ENCODE peak calls at places on chromosomes 1 and 21, in five cellular contexts. One of them, this sample, is unnamed.

GRCh38 chr1:33637846-33638440 is 165.5 kb downstream of the ZSCAN20 start:
- DNase-seq in NCI-H774: no peak
- DNase-seq in Caki2: no peak
- DNase-seq in EH: peak; percentile 28
- DNase-seq in NAMALWA: no peak
- DNase-seq in this sample: no peak

GRCh38 chr1:229430761-229431269 is 3.1 kb downstream of the ACTA1 start:
- DNase-seq in NCI-H774: no peak
- DNase-seq in EH: peak; percentile 65
- DNase-seq in Caki2: peak; percentile 17
- DNase-seq in NAMALWA: no peak
- DNase-seq in this sample: no peak

GRCh38 chr1:78061825-78062523 is 16.2 kb downstream of the GIPC2 start:
- DNase-seq in NAMALWA: no peak
- DNase-seq in NCI-H774: no peak
- DNase-seq in EH: peak; percentile 93
- DNase-seq in Caki2: no peak
- DNase-seq in this sample: no peak

GRCh38 chr1:108077991-108078390 is 113.0 kb upstream of the VAV3 start:
- DNase-seq in NCI-H774: no peak
- DNase-seq in EH: no peak
- DNase-seq in Caki2: no peak
- DNase-seq in NAMALWA: no peak
- DNase-seq in this sample: no peak

GRCh38 chr1:104780470-104781078 is 1030.9 kb downstream of the AMY1C start:
- DNase-seq in Caki2: no peak
- DNase-seq in NCI-H774: peak; percentile 24
- DNase-seq in EH: peak; percentile 21
- DNase-seq in NAMALWA: peak; percentile 71
- DNase-seq in this sample: peak; percentile 6

GRCh38 chr1:32215629-32216505 is 6.3 kb downstream of the TMEM234 start:
- DNase-seq in NCI-H774: peak; percentile 71
- DNase-seq in EH: peak; percentile 78
- DNase-seq in NAMALWA: peak; percentile 76
- DNase-seq in Caki2: peak; percentile 47
- DNase-seq in this sample: peak; percentile 52

GRCh38 chr1:209567788-209568187 is 15.7 kb upstream of the CAMK1G start:
- DNase-seq in NCI-H774: no peak
- DNase-seq in Caki2: peak; percentile 62
- DNase-seq in NAMALWA: no peak
- DNase-seq in EH: peak; percentile 77
- DNase-seq in this sample: peak; percentile 93

GRCh38 chr1:27430903-27431653 is 38.7 kb downstream of the GPR3 start:
- DNase-seq in EH: peak; percentile 31
- DNase-seq in NCI-H774: no peak
- DNase-seq in Caki2: no peak
- DNase-seq in NAMALWA: peak; percentile 69
- DNase-seq in this sample: peak; percentile 77

GRCh38 chr21:42539931-42540343 is 26.3 kb downstream of the SLC37A1 start:
- DNase-seq in NCI-H774: no peak
- DNase-seq in NAMALWA: no peak
- DNase-seq in Caki2: no peak
- DNase-seq in EH: no peak
- DNase-seq in this sample: no peak

GRCh38 chr1:8941906-8942305 is 3.8 kb upstream of the CA6 start:
- DNase-seq in NAMALWA: no peak
- DNase-seq in Caki2: peak; percentile 29
- DNase-seq in NCI-H774: no peak
- DNase-seq in EH: peak; percentile 68
- DNase-seq in this sample: peak; percentile 98

GRCh38 chr1:203085528-203086406 is at the start of gene MYOG:
- DNase-seq in NAMALWA: no peak
- DNase-seq in EH: no peak
- DNase-seq in Caki2: no peak
- DNase-seq in NCI-H774: no peak
- DNase-seq in this sample: no peak

GRCh38 chr1:154931940-154932487 is 4.5 kb downstream of the PMVK start:
- DNase-seq in Caki2: peak; percentile 76
- DNase-seq in NAMALWA: no peak
- DNase-seq in NCI-H774: no peak
- DNase-seq in EH: no peak
- DNase-seq in this sample: no peak

GRCh38 chr1:220748091-220748934 is at the start of gene MTARC2:
- DNase-seq in Caki2: peak; percentile 87
- DNase-seq in NCI-H774: peak; percentile 79
- DNase-seq in EH: peak; percentile 85
- DNase-seq in NAMALWA: no peak
- DNase-seq in this sample: no peak

GRCh38 chr1:219460561-219461511 is 152.1 kb downstream of the ZC3H11B start:
- DNase-seq in NCI-H774: no peak
- DNase-seq in EH: peak; percentile 83
- DNase-seq in NAMALWA: peak; percentile 31
- DNase-seq in Caki2: no peak
- DNase-seq in this sample: peak; percentile 84

GRCh38 chr1:169764919-169765318 is 29.8 kb downstream of the METTL18 start:
- DNase-seq in Caki2: no peak
- DNase-seq in NCI-H774: no peak
- DNase-seq in EH: no peak
- DNase-seq in NAMALWA: no peak
- DNase-seq in this sample: no peak

GRCh38 chr1:220878223-220879081 is 791 bp upstream of the HLX start:
- DNase-seq in NAMALWA: no peak
- DNase-seq in Caki2: no peak
- DNase-seq in EH: no peak
- DNase-seq in NCI-H774: no peak
- DNase-seq in this sample: no peak

GRCh38 chr1:30661311-30661710 is 62.1 kb downstream of the MATN1 start:
- DNase-seq in NCI-H774: no peak
- DNase-seq in NAMALWA: no peak
- DNase-seq in EH: no peak
- DNase-seq in Caki2: no peak
- DNase-seq in this sample: no peak

GRCh38 chr1:117541003-117541402 is 64.8 kb upstream of the TENT5C start:
- DNase-seq in NCI-H774: no peak
- DNase-seq in EH: peak; percentile 45
- DNase-seq in NAMALWA: no peak
- DNase-seq in Caki2: no peak
- DNase-seq in this sample: no peak

GRCh38 chr1:36367067-36367466 is 18.7 kb downstream of the STK40 start:
- DNase-seq in NAMALWA: no peak
- DNase-seq in Caki2: no peak
- DNase-seq in EH: no peak
- DNase-seq in NCI-H774: no peak
- DNase-seq in this sample: no peak

This sample was measured in COLO829.